ENCODE peak calls at places on chromosomes 7 and 10, in ten cellular contexts. O, K, Z, D, R, J, Y, W, H and I are unnamed samples.

GRCh38 chr7:132580717-132581285 is 4.5 kb upstream of the PLXNA4 start:
- DNase-seq in O (peak; percentile 75), K (peak; percentile 77), Z (peak; percentile 65), D (peak; percentile 63), R (peak; percentile 79), J (peak; percentile 89), Y (peak; percentile 64), W (peak; percentile 80), H (peak; percentile 75), I (peak; percentile 79)

GRCh38 chr10:64444578-64444977 is 923.4 kb downstream of the REEP3 start:
- DNase-seq in O (no peak), K (no peak), Z (no peak), D (no peak), R (no peak), J (no peak), Y (no peak), W (no peak), H (no peak), I (no peak)

GRCh38 chr7:1823376-1824150 is 153.5 kb downstream of the ELFN1 start:
- DNase-seq in O (no peak), K (no peak), Z (no peak), D (peak; percentile 15), R (no peak), J (no peak), Y (no peak), W (no peak), H (no peak), I (no peak)

GRCh38 chr7:75937958-75938786 is 23.2 kb downstream of the POR start:
- DNase-seq in O (peak; percentile 87), K (peak; percentile 92), Z (no peak), D (no peak), R (peak; percentile 97), J (no peak), Y (no peak), W (peak; percentile 56), H (peak; percentile 96), I (peak; percentile 95)

GRCh38 chr7:113394856-113395255 is 276.5 kb upstream of the SMIM30 start:
- DNase-seq in O (no peak), K (no peak), Z (no peak), D (no peak), R (no peak), J (no peak), Y (no peak), W (no peak), H (no peak), I (no peak)

GRCh38 chr7:116353614-116354013 is 143.3 kb downstream of the TES start:
- DNase-seq in O (no peak), K (no peak), Z (no peak), D (no peak), R (no peak), J (no peak), Y (no peak), W (no peak), H (peak; percentile 27), I (peak; percentile 34)

GRCh38 chr10:1363466-1364121 is 307.4 kb downstream of the WDR37 start:
- DNase-seq in O (no peak), K (no peak), Z (no peak), D (no peak), R (no peak), J (no peak), Y (no peak), W (no peak), H (no peak), I (no peak)

GRCh38 chr7:1246170-1246870 is 13.6 kb downstream of the UNCX start:
- DNase-seq in O (no peak), K (no peak), Z (no peak), D (no peak), R (no peak), J (no peak), Y (no peak), W (no peak), H (no peak), I (no peak)

GRCh38 chr10:5292196-5292735 is 72.5 kb upstream of the UCN3 start:
- DNase-seq in O (no peak), K (no peak), Z (no peak), D (peak; percentile 43), R (no peak), J (no peak), Y (no peak), W (no peak), H (no peak), I (no peak)

GRCh38 chr10:99569253-99569939 is 36.7 kb downstream of the NKX2-3 start:
- DNase-seq in O (no peak), K (no peak), Z (no peak), D (no peak), R (no peak), J (no peak), Y (no peak), W (no peak), H (no peak), I (no peak)

GRCh38 chr10:11437391-11438241 is 173.8 kb downstream of the USP6NL start:
- DNase-seq in O (no peak), K (no peak), Z (no peak), D (no peak), R (no peak), J (no peak), Y (no peak), W (no peak), H (no peak), I (no peak)

GRCh38 chr10:8978100-8978499 is 923.6 kb downstream of the GATA3 start:
- DNase-seq in O (no peak), K (no peak), Z (no peak), D (no peak), R (no peak), J (no peak), Y (no peak), W (no peak), H (no peak), I (no peak)

GRCh38 chr10:96833220-96834001 is 1.3 kb downstream of the LCOR start:
- DNase-seq in O (peak; percentile 40), K (peak; percentile 33), Z (peak; percentile 30), D (no peak), R (no peak), J (peak; percentile 48), Y (peak; percentile 10), W (peak; percentile 53), H (peak; percentile 56), I (peak; percentile 39)

GRCh38 chr10:78349165-78349516 is 315.5 kb downstream of the RPS24 start:
- DNase-seq in O (no peak), K (no peak), Z (no peak), D (no peak), R (no peak), J (no peak), Y (no peak), W (no peak), H (no peak), I (no peak)

GRCh38 chr7:78770422-78771410 is 682.8 kb downstream of the MAGI2 start:
- DNase-seq in O (no peak), K (peak; percentile 12), Z (no peak), D (no peak), R (peak; percentile 22), J (no peak), Y (no peak), W (peak; percentile 65), H (peak; percentile 49), I (peak; percentile 9)

GRCh38 chr10:130018253-130018652 is 54.2 kb upstream of the EBF3 start:
- DNase-seq in O (no peak), K (peak; percentile 75), Z (no peak), D (no peak), R (peak; percentile 53), J (no peak), Y (no peak), W (no peak), H (peak; percentile 81), I (no peak)

GRCh38 chr10:62960416-62960815 is 144.2 kb upstream of the EGR2 start:
- DNase-seq in O (no peak), K (no peak), Z (no peak), D (no peak), R (peak; percentile 20), J (no peak), Y (no peak), W (no peak), H (peak; percentile 38), I (peak; percentile 21)

GRCh38 chr10:110803830-110804338 is 67.8 kb upstream of the PDCD4 start:
- DNase-seq in O (peak; percentile 45), K (peak; percentile 78), Z (peak; percentile 70), D (peak; percentile 47), R (peak; percentile 54), J (peak; percentile 74), Y (peak; percentile 20), W (peak; percentile 65), H (peak; percentile 69), I (peak; percentile 67)

GRCh38 chr7:150382844-150383225 is 3.7 kb downstream of the ZNF775 start:
- DNase-seq in O (no peak), K (no peak), Z (no peak), D (no peak), R (no peak), J (no peak), Y (no peak), W (no peak), H (no peak), I (no peak)

GRCh38 chr7:33916357-33917081 is 11.2 kb downstream of the BMPER start:
- DNase-seq in O (no peak), K (peak; percentile 20), Z (no peak), D (no peak), R (peak; percentile 60), J (no peak), Y (no peak), W (no peak), H (peak; percentile 40), I (peak; percentile 28)

GRCh38 chr10:128854965-128855364 is 612.1 kb upstream of the MGMT start:
- DNase-seq in O (peak; percentile 65), K (peak; percentile 24), Z (no peak), D (no peak), R (peak; percentile 6), J (no peak), Y (no peak), W (peak; percentile 84), H (peak; percentile 31), I (no peak)

GRCh38 chr7:11524476-11525398 is 307.3 kb downstream of the THSD7A start:
- DNase-seq in O (no peak), K (no peak), Z (no peak), D (no peak), R (no peak), J (no peak), Y (no peak), W (no peak), H (no peak), I (no peak)

GRCh38 chr10:56771343-56771742 is 410.3 kb upstream of the ZWINT start:
- DNase-seq in O (no peak), K (no peak), Z (no peak), D (no peak), R (no peak), J (no peak), Y (no peak), W (no peak), H (no peak), I (no peak)

GRCh38 chr7:47954231-47954911 is 6.1 kb upstream of the PKD1L1 start:
- DNase-seq in O (no peak), K (no peak), Z (no peak), D (no peak), R (peak; percentile 69), J (no peak), Y (no peak), W (no peak), H (peak; percentile 63), I (no peak)

GRCh38 chr10:4663162-4663992 is 162.6 kb upstream of the AKR1E2 start:
- DNase-seq in O (peak; percentile 98), K (peak; percentile 91), Z (peak; percentile 21), D (no peak), R (peak; percentile 100), J (peak; percentile 90), Y (peak; percentile 43), W (no peak), H (peak; percentile 99), I (peak; percentile 100)

GRCh38 chr10:31030216-31030615 is 1.4 kb downstream of the ZNF438 start:
- DNase-seq in O (no peak), K (no peak), Z (no peak), D (no peak), R (no peak), J (no peak), Y (no peak), W (no peak), H (peak; percentile 47), I (no peak)

GRCh38 chr10:26524161-26524831 is 86.2 kb downstream of the APBB1IP start:
- DNase-seq in O (no peak), K (no peak), Z (no peak), D (no peak), R (no peak), J (no peak), Y (no peak), W (no peak), H (peak; percentile 3), I (no peak)

GRCh38 chr10:60230892-60231291 is 158.8 kb downstream of the ANK3 start:
- DNase-seq in O (no peak), K (peak; percentile 17), Z (no peak), D (no peak), R (no peak), J (peak; percentile 42), Y (no peak), W (no peak), H (peak; percentile 48), I (peak; percentile 35)